ENCODE peak calls at places on chromosomes 6 and 20, in four cellular contexts. G, O, E and V are unnamed samples.

GRCh38 chr6:30340589-30341054 is 4.3 kb upstream of the RPP21 start:
- DNase-seq in O (no peak), G (no peak), E (no peak), V (no peak)

GRCh38 chr20:64099880-64100565 is 7.3 kb downstream of the NPBWR2 start:
- DNase-seq in O (no peak), E (no peak), G (no peak), V (no peak)

GRCh38 chr6:77461796-77462195 is 1.5 kb downstream of the HTR1B start:
- DNase-seq in G (no peak), O (no peak), E (no peak), V (no peak)

GRCh38 chr6:167449099-167449861 is 124.4 kb downstream of the TTLL2 start:
- DNase-seq in O (no peak), G (no peak), E (no peak), V (no peak)

GRCh38 chr20:20003088-20003954 is 13.8 kb upstream of the NAA20 start:
- DNase-seq in E (peak; percentile 48), G (no peak), O (no peak), V (no peak)

GRCh38 chr6:28137458-28138020 is 4.1 kb upstream of the ZKSCAN8 start:
- DNase-seq in O (no peak), E (peak; percentile 26), G (no peak), V (no peak)

GRCh38 chr6:114058435-114058834 is 87.5 kb upstream of the HDAC2 start:
- DNase-seq in G (no peak), O (no peak), E (no peak), V (no peak)

GRCh38 chr6:169675011-169675410 is 26.8 kb downstream of the WDR27 start:
- DNase-seq in G (no peak), O (no peak), E (no peak), V (no peak)

GRCh38 chr6:159390384-159390783 is 221.2 kb downstream of the FNDC1 start:
- DNase-seq in O (no peak), E (no peak), G (peak; percentile 44), V (no peak)

GRCh38 chr6:1561355-1561754 is 48.4 kb upstream of the FOXC1 start:
- DNase-seq in O (no peak), E (no peak), G (no peak), V (no peak)

GRCh38 chr6:157952751-157953479 is 28.7 kb upstream of the SYNJ2 start:
- DNase-seq in G (no peak), O (no peak), E (no peak), V (no peak)

GRCh38 chr20:59191036-59191755 is 27.6 kb downstream of the ZNF831 start:
- DNase-seq in O (no peak), G (no peak), E (no peak), V (no peak)

GRCh38 chr20:2101935-2102584 is 433 bp downstream of the STK35 start:
- DNase-seq in O (peak; percentile 66), G (peak; percentile 96), E (peak; percentile 87), V (peak; percentile 96)

GRCh38 chr6:164051427-164051826 is 636.9 kb downstream of the QKI start:
- DNase-seq in G (no peak), E (no peak), O (no peak), V (no peak)

GRCh38 chr6:10276888-10277287 is 138.0 kb downstream of the TFAP2A start:
- DNase-seq in E (no peak), G (no peak), O (no peak), V (no peak)